ENCODE peak calls at places on chromosome 13, in seven cellular contexts. Z, Q, D, W, B, P and T are unnamed samples. For H3K4me1, the result is how much of the 10 kb centered on the place peaks cover.

GRCh38 chr13:30443957-30444404 is 21.7 kb downstream of the UBE2L5 start:
- DNase-seq in Z (no peak), Q (no peak), D (peak), W (no peak), B (no peak), P (no peak), T (no peak)

GRCh38 chr13:31756346-31756745 is 17.0 kb downstream of the RXFP2 start:
- DNase-seq in Z (peak), Q (no peak), D (no peak), W (peak), B (no peak), P (no peak), T (no peak)

GRCh38 chr13:97004886-97005285 is 10.6 kb upstream of the OXGR1 start:
- DNase-seq in Z (no peak), Q (no peak), D (no peak), W (no peak), B (no peak), P (no peak), T (no peak)

GRCh38 chr13:54356209-54356608 is 1327.6 kb downstream of the OLFM4 start:
- DNase-seq in Z (no peak), Q (no peak), D (no peak), W (no peak), B (no peak), P (no peak), T (no peak)

GRCh38 chr13:79309690-79310089 is 96.4 kb downstream of the RBM26 start:
- DNase-seq in Z (no peak), Q (no peak), D (no peak), W (no peak), B (no peak), P (no peak), T (no peak)

GRCh38 chr13:30480292-30480947 is 14.7 kb upstream of the HMGB1 start:
- DNase-seq in Z (no peak), Q (no peak), D (no peak), W (no peak), B (no peak), P (no peak), T (no peak)

GRCh38 chr13:113129921-113130750 is 7.5 kb downstream of the F10 start:
- DNase-seq in Z (no peak), Q (no peak), D (no peak), W (no peak), B (peak), P (peak), T (peak)

GRCh38 chr13:75762066-75762937 is 126.2 kb downstream of the LMO7 start:
- DNase-seq in Z (peak), Q (no peak), D (no peak), W (peak), B (no peak), P (peak), T (peak)

GRCh38 chr13:95523598-95523997 is 28.9 kb upstream of the CLDN10 start:
- DNase-seq in Z (no peak), Q (no peak), D (no peak), W (no peak), B (no peak), P (no peak), T (no peak)

GRCh38 chr13:59776924-59777690 is 386.6 kb downstream of the DIAPH3 start:
- DNase-seq in Z (peak), Q (no peak), D (no peak), W (peak), B (no peak), P (no peak), T (no peak)

GRCh38 chr13:76638160-76638559 is 248.0 kb downstream of the KCTD12 start:
- DNase-seq in Z (no peak), Q (no peak), D (no peak), W (no peak), B (no peak), P (no peak), T (no peak)

GRCh38 chr13:42876270-42876714 is 94.9 kb downstream of the FAM216B start:
- DNase-seq in Z (peak), Q (no peak), D (peak), W (no peak), B (no peak), P (no peak), T (no peak)

GRCh38 chr13:64640002-64640401 is 2590.1 kb downstream of the PCDH9 start:
- DNase-seq in Z (no peak), Q (no peak), D (no peak), W (peak), B (no peak), P (no peak), T (no peak)

GRCh38 chr13:34340534-34340933 is 522.6 kb downstream of the RFC3 start:
- DNase-seq in Z (peak), Q (no peak), D (no peak), W (peak), B (no peak), P (no peak), T (no peak)

GRCh38 chr13:48571121-48571901 is 38.4 kb upstream of the RCBTB2 start:
- DNase-seq in Z (peak), Q (no peak), D (peak), W (no peak), B (no peak), P (no peak), T (no peak)
- H3K4me3 ChIP-seq in Z (no peak), Q (peak), D (peak), W (no peak), B (peak), P (no peak), T (no peak)

GRCh38 chr13:33194820-33195692 is 90.5 kb downstream of the STARD13 start:
- DNase-seq in Z (no peak), Q (no peak), D (no peak), W (peak), B (no peak), P (no peak), T (no peak)

GRCh38 chr13:33197551-33197971 is 88.0 kb downstream of the STARD13 start:
- DNase-seq in Z (no peak), Q (no peak), D (no peak), W (no peak), B (no peak), P (no peak), T (no peak)

GRCh38 chr13:33199282-33199850 is 86.2 kb downstream of the STARD13 start:
- DNase-seq in Z (no peak), Q (no peak), D (no peak), W (no peak), B (no peak), P (no peak), T (no peak)

GRCh38 chr13:33193428-33193974 is 92.1 kb downstream of the STARD13 start:
- DNase-seq in Z (no peak), Q (no peak), D (no peak), W (no peak), B (no peak), P (no peak), T (no peak)

DNA sequence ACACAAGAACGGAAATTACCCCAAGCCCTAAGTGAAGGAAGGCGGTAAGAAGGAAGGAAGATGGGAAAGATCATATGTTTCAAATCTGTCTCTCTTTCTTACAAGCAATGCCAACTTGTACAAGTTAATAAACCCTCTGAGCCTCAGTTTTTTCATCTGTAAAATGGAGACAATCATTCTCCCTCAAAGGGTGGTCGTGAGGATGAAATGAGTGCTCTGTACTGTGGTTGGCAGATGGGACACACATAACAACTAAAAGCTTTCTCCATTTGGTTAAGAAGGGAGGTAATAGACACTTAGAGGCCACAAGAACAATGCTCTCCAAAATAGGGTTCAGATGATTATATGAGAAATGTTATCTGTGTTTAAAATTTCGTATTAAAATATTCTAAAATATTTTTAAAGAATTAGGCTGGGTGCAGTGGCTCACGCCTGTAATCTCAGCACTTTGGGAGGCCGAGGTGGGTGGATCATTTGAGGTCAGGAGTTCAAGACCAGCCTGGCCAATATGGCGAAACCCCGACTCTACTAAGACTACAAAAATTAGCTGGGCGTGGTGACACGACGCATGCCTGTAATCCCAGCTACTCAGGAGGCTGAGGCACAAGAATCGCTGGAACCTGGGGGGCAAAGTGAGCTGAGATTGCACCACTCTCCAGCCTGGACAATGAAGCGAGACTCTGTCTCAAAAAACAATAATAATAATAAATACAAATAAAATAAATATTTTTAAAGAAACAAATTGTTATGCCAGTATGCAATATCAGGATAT is 89.7 kb downstream of the STARD13 start:
- DNase-seq in Z (no peak), Q (no peak), D (no peak), W (no peak), B (no peak), P (no peak), T (no peak)
- H3K4me1 ChIP-seq in Z (under half), Q (half or more), D (under half), W (under half), B (under half), P (under half), T (under half)

GRCh38 chr13:100088282-100088647 is 628 bp upstream of the PCCA start:
- DNase-seq in Z (no peak), Q (no peak), D (no peak), W (no peak), B (no peak), P (no peak), T (no peak)
- H3K27ac ChIP-seq in Z (peak), Q (peak), D (no peak), W (no peak), B (peak), P (no peak), T (no peak)

DNA sequence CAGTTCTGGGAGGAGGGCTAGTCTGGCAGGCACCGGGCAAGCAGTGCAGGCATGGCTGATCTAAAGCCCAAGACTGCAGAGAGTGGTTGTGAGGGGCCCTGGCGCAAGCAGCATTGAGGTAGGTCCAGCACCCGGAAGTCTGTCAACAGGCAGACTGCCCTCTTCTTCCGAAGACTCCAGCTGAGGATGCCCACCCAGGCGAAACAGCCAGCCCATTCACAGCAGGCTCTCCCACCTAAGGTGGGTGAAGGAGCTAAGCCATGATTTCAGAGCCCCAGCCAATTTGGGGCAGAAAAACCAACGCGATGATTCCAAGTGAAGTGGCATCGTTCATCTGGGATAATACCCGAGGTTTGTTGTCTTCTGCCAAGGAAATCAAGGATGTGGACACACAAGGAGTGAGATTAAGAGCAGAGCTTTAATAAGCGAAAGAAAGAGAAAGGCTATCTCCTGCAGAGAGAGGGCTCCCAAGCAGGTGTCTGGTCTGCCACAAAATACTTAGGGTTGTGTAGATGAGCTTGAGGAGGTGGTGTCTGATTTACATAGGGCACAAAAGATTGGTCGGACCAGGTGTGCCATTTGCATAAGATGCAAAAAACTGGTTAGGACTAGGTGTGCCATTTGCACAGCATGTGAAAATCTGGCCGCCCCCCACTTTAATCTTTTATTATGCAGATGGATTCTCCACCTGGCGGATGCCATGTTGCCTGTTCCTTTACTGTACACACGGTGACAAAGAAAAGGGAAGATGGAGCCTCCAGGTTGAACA is 22.6 kb downstream of the FAM124A start:
- DNase-seq in Z (no peak), Q (no peak), D (no peak), W (no peak), B (no peak), P (no peak), T (no peak)
- H3K4me3 ChIP-seq in Z (no peak), Q (no peak), D (no peak), W (no peak), B (no peak), P (no peak), T (no peak)

DNA sequence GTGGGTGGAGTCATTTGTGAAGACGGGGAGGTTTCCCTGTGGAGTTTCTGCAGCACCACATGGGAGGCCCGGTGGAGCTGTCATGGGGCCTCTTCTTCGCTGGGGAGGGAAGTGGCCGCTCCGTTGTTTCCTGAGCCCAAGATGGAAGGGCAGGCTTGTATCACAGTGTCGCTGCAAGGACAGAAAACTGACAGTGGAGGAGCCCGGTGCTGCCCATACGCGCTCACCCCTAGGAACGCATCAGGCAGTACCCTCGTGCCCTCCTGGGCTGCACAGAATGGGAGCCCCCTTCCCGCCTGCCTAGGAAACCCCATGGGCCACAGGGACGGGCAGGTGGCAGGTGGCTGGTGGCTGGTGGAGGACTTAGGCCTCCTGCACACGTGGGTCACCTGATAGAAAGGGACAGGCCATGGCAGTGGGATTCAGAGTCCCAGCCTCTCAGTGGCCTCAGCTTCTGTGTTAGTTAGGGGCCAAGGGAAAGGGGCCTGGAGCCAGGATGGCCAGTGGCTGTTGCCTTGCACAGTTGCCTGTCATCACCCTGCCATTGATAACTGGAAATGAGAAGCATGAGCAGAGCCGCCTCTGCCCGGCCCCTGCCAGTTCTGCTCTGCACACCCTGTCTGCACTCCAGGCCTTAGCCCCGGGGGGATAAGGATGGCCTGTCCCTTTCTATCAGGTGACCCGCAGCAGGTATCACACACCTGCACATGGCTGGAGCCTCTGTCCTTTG is 7.6 kb downstream of the COL4A2 start:
- DNase-seq in Z (no peak), Q (peak), D (no peak), W (no peak), B (no peak), P (no peak), T (no peak)
- H3K4me1 ChIP-seq in Z (under half), Q (half or more), D (under half), W (under half), B (under half), P (under half), T (under half)

GRCh38 chr13:49292742-49293498 is 45.2 kb downstream of the CDADC1 start:
- DNase-seq in Z (no peak), Q (no peak), D (no peak), W (no peak), B (no peak), P (no peak), T (no peak)

GRCh38 chr13:49298903-49299605 is 51.3 kb downstream of the CDADC1 start:
- DNase-seq in Z (peak), Q (no peak), D (no peak), W (no peak), B (no peak), P (no peak), T (no peak)

GRCh38 chr13:49295231-49295630 is 47.5 kb downstream of the CDADC1 start:
- DNase-seq in Z (no peak), Q (no peak), D (no peak), W (no peak), B (no peak), P (no peak), T (no peak)

GRCh38 chr13:49297338-49297737 is 49.6 kb downstream of the CDADC1 start:
- DNase-seq in Z (no peak), Q (no peak), D (no peak), W (no peak), B (no peak), P (no peak), T (no peak)

DNA sequence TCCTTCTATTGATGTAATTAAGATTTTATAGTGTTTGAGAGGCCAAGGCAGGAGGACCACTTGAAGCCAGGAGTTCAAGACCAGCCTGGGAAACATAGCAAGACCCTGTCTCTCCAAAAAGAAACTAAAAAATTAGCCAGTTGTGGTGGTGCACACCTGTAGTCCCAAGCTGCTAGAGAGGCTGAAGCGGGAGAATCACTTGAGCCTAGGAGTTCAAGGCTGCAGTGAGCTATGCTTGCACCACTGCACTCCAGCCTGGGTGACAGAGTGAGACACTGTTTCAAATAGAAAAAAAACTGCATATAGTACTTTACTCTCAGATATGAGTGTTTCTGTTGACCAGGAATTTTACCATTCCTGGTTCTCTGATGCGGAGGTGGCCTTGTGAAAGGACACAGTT is 48.9 kb downstream of the CDADC1 start:
- DNase-seq in Z (no peak), Q (no peak), D (no peak), W (no peak), B (no peak), P (no peak), T (no peak)
- H3K27ac ChIP-seq in Z (no peak), Q (no peak), D (no peak), W (no peak), B (no peak), P (no peak), T (no peak)

GRCh38 chr13:40800559-40800958 is 11.1 kb downstream of the SLC25A15 start:
- DNase-seq in Z (no peak), Q (no peak), D (no peak), W (no peak), B (no peak), P (no peak), T (no peak)

GRCh38 chr13:40798380-40798779 is 9.0 kb downstream of the SLC25A15 start:
- DNase-seq in Z (no peak), Q (no peak), D (no peak), W (peak), B (no peak), P (peak), T (no peak)

GRCh38 chr13:40796649-40797048 is 7.2 kb downstream of the SLC25A15 start:
- DNase-seq in Z (no peak), Q (no peak), D (no peak), W (no peak), B (no peak), P (no peak), T (no peak)

GRCh38 chr13:40801255-40802217 is 12.1 kb downstream of the SLC25A15 start:
- DNase-seq in Z (no peak), Q (no peak), D (no peak), W (no peak), B (no peak), P (no peak), T (no peak)

GRCh38 chr13:40799508-40799907 is 10.1 kb downstream of the SLC25A15 start:
- DNase-seq in Z (no peak), Q (no peak), D (no peak), W (no peak), B (no peak), P (no peak), T (no peak)
- H3K4me3 ChIP-seq in Z (no peak), Q (no peak), D (no peak), W (no peak), B (no peak), P (no peak), T (no peak)

DNA sequence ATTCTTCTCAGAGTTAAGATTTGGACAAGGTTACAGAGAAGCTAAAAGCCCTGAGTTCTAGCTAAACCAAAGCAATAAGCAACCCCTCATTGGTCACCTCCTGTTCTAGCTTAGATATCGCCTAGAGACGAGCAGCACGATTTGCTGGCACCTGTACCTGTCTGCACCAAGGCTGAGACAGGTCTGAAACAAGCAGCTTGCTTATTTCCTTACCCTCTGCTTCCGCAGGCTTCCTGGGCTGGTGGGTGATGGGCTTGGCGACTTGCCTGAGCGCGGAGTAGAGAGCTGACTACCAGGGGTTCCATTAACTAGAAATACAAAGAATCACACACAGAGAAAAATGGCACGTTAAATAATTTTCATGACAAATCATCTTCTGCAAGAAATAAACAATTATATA is 276.9 kb downstream of the DCLK1 start:
- DNase-seq in Z (no peak), Q (no peak), D (no peak), W (no peak), B (no peak), P (no peak), T (no peak)
- H3K4me1 ChIP-seq in Z (under half), Q (under half), D (under half), W (under half), B (under half), P (under half), T (under half)

GRCh38 chr13:51673165-51673564 is 88.9 kb downstream of the WDFY2 start:
- DNase-seq in Z (no peak), Q (no peak), D (no peak), W (no peak), B (no peak), P (no peak), T (no peak)

GRCh38 chr13:51675877-51676276 is 91.6 kb downstream of the WDFY2 start:
- DNase-seq in Z (no peak), Q (no peak), D (no peak), W (no peak), B (no peak), P (no peak), T (no peak)

GRCh38 chr13:51675385-51675784 is 91.1 kb downstream of the WDFY2 start:
- DNase-seq in Z (peak), Q (no peak), D (no peak), W (no peak), B (no peak), P (no peak), T (no peak)

GRCh38 chr13:51676739-51677138 is 92.5 kb downstream of the WDFY2 start:
- DNase-seq in Z (no peak), Q (no peak), D (no peak), W (no peak), B (no peak), P (no peak), T (no peak)

GRCh38 chr13:51674276-51674675 is 90.0 kb downstream of the WDFY2 start:
- DNase-seq in Z (peak), Q (no peak), D (no peak), W (peak), B (no peak), P (no peak), T (no peak)
- H3K27ac ChIP-seq in Z (peak), Q (no peak), D (no peak), W (peak), B (peak), P (no peak), T (no peak)